ENCODE peak calls at places on chromosomes 11 and 22, in ten cellular contexts. One of them, this sample, is unnamed.

GRCh38 chr11:112392860-112393259 is 132.2 kb upstream of the PLET1 start:
- DNase-seq in T-cell: no peak
- DNase-seq in germinal center: no peak
- DNase-seq in activated CD8-positive, alpha-beta memory T cell treated with anti-CD3 and anti-CD28 coated beads, Interleukin-2, amount 50 U/mL, for 4 hours: no peak
- DNase-seq in kidney glomerular epithelial cell: no peak
- DNase-seq in SW 1271: no peak
- DNase-seq in HFFc6: no peak
- DNase-seq in midbrain: no peak
- DNase-seq in MCF 10A: no peak
- DNase-seq in iris pigment epithelial cell: no peak
- DNase-seq in this sample: no peak

GRCh38 chr11:72798361-72798760 is 4.5 kb upstream of the STARD10 start:
- DNase-seq in T-cell: no peak
- DNase-seq in germinal center: no peak
- DNase-seq in activated CD8-positive, alpha-beta memory T cell treated with anti-CD3 and anti-CD28 coated beads, Interleukin-2, amount 50 U/mL, for 4 hours: no peak
- DNase-seq in kidney glomerular epithelial cell: no peak
- DNase-seq in SW 1271: no peak
- DNase-seq in HFFc6: no peak
- DNase-seq in midbrain: no peak
- DNase-seq in MCF 10A: no peak
- DNase-seq in iris pigment epithelial cell: no peak
- DNase-seq in this sample: no peak

GRCh38 chr11:100581318-100581717 is 105.8 kb upstream of the ARHGAP42 start:
- DNase-seq in T-cell: no peak
- DNase-seq in germinal center: no peak
- DNase-seq in activated CD8-positive, alpha-beta memory T cell treated with anti-CD3 and anti-CD28 coated beads, Interleukin-2, amount 50 U/mL, for 4 hours: no peak
- DNase-seq in kidney glomerular epithelial cell: no peak
- DNase-seq in SW 1271: no peak
- DNase-seq in HFFc6: no peak
- DNase-seq in midbrain: peak
- DNase-seq in MCF 10A: no peak
- DNase-seq in iris pigment epithelial cell: peak
- DNase-seq in this sample: no peak

GRCh38 chr11:127806486-127806885 is 780.9 kb downstream of the ETS1 start:
- DNase-seq in T-cell: no peak
- DNase-seq in germinal center: no peak
- DNase-seq in activated CD8-positive, alpha-beta memory T cell treated with anti-CD3 and anti-CD28 coated beads, Interleukin-2, amount 50 U/mL, for 4 hours: no peak
- DNase-seq in kidney glomerular epithelial cell: no peak
- DNase-seq in SW 1271: no peak
- DNase-seq in HFFc6: no peak
- DNase-seq in midbrain: no peak
- DNase-seq in MCF 10A: no peak
- DNase-seq in iris pigment epithelial cell: no peak
- DNase-seq in this sample: no peak

GRCh38 chr11:32092581-32093170 is 1.8 kb downstream of the RCN1 start:
- DNase-seq in T-cell: no peak
- DNase-seq in germinal center: no peak
- DNase-seq in activated CD8-positive, alpha-beta memory T cell treated with anti-CD3 and anti-CD28 coated beads, Interleukin-2, amount 50 U/mL, for 4 hours: no peak
- DNase-seq in kidney glomerular epithelial cell: no peak
- DNase-seq in SW 1271: no peak
- DNase-seq in HFFc6: no peak
- DNase-seq in midbrain: no peak
- DNase-seq in MCF 10A: no peak
- DNase-seq in iris pigment epithelial cell: no peak
- DNase-seq in this sample: no peak

GRCh38 chr11:113505541-113506375 is 30.6 kb upstream of the DRD2 start:
- DNase-seq in T-cell: no peak
- DNase-seq in germinal center: no peak
- DNase-seq in activated CD8-positive, alpha-beta memory T cell treated with anti-CD3 and anti-CD28 coated beads, Interleukin-2, amount 50 U/mL, for 4 hours: no peak
- DNase-seq in kidney glomerular epithelial cell: peak
- DNase-seq in SW 1271: peak
- DNase-seq in HFFc6: no peak
- DNase-seq in midbrain: peak
- DNase-seq in MCF 10A: peak
- DNase-seq in iris pigment epithelial cell: peak
- DNase-seq in this sample: no peak

GRCh38 chr11:98630736-98631135 is 390.0 kb upstream of the CNTN5 start:
- DNase-seq in T-cell: no peak
- DNase-seq in germinal center: no peak
- DNase-seq in activated CD8-positive, alpha-beta memory T cell treated with anti-CD3 and anti-CD28 coated beads, Interleukin-2, amount 50 U/mL, for 4 hours: no peak
- DNase-seq in kidney glomerular epithelial cell: no peak
- DNase-seq in SW 1271: no peak
- DNase-seq in HFFc6: no peak
- DNase-seq in midbrain: no peak
- DNase-seq in MCF 10A: no peak
- DNase-seq in iris pigment epithelial cell: no peak
- DNase-seq in this sample: no peak

GRCh38 chr22:47776329-47776728 is 1013.9 kb downstream of the TBC1D22A start:
- DNase-seq in T-cell: no peak
- DNase-seq in germinal center: no peak
- DNase-seq in activated CD8-positive, alpha-beta memory T cell treated with anti-CD3 and anti-CD28 coated beads, Interleukin-2, amount 50 U/mL, for 4 hours: no peak
- DNase-seq in kidney glomerular epithelial cell: no peak
- DNase-seq in SW 1271: no peak
- DNase-seq in HFFc6: no peak
- DNase-seq in midbrain: no peak
- DNase-seq in MCF 10A: no peak
- DNase-seq in iris pigment epithelial cell: no peak
- DNase-seq in this sample: no peak

GRCh38 chr22:46678785-46679700 is 58.9 kb downstream of the GRAMD4 start:
- DNase-seq in T-cell: no peak
- DNase-seq in germinal center: no peak
- DNase-seq in activated CD8-positive, alpha-beta memory T cell treated with anti-CD3 and anti-CD28 coated beads, Interleukin-2, amount 50 U/mL, for 4 hours: no peak
- DNase-seq in kidney glomerular epithelial cell: no peak
- DNase-seq in SW 1271: no peak
- DNase-seq in HFFc6: no peak
- DNase-seq in midbrain: no peak
- DNase-seq in MCF 10A: no peak
- DNase-seq in iris pigment epithelial cell: no peak
- DNase-seq in this sample: no peak

GRCh38 chr11:96094156-96094555 is 170.2 kb upstream of the MTMR2 start:
- DNase-seq in T-cell: no peak
- DNase-seq in germinal center: no peak
- DNase-seq in activated CD8-positive, alpha-beta memory T cell treated with anti-CD3 and anti-CD28 coated beads, Interleukin-2, amount 50 U/mL, for 4 hours: no peak
- DNase-seq in kidney glomerular epithelial cell: no peak
- DNase-seq in SW 1271: no peak
- DNase-seq in HFFc6: no peak
- DNase-seq in midbrain: no peak
- DNase-seq in MCF 10A: no peak
- DNase-seq in iris pigment epithelial cell: no peak
- DNase-seq in this sample: no peak

GRCh38 chr11:114284021-114284420 is 12.2 kb upstream of the NNMT start:
- DNase-seq in T-cell: no peak
- DNase-seq in germinal center: no peak
- DNase-seq in activated CD8-positive, alpha-beta memory T cell treated with anti-CD3 and anti-CD28 coated beads, Interleukin-2, amount 50 U/mL, for 4 hours: no peak
- DNase-seq in kidney glomerular epithelial cell: no peak
- DNase-seq in SW 1271: no peak
- DNase-seq in HFFc6: no peak
- DNase-seq in midbrain: no peak
- DNase-seq in MCF 10A: peak
- DNase-seq in iris pigment epithelial cell: no peak
- DNase-seq in this sample: no peak

GRCh38 chr11:35418847-35419712 is at the start of gene SLC1A2:
- DNase-seq in T-cell: no peak
- DNase-seq in germinal center: no peak
- DNase-seq in activated CD8-positive, alpha-beta memory T cell treated with anti-CD3 and anti-CD28 coated beads, Interleukin-2, amount 50 U/mL, for 4 hours: no peak
- DNase-seq in kidney glomerular epithelial cell: no peak
- DNase-seq in SW 1271: no peak
- DNase-seq in HFFc6: peak
- DNase-seq in midbrain: peak
- DNase-seq in MCF 10A: no peak
- DNase-seq in iris pigment epithelial cell: peak
- DNase-seq in this sample: no peak

GRCh38 chr11:69867076-69868002 is 48.1 kb upstream of the FGF3 start:
- DNase-seq in T-cell: peak
- DNase-seq in germinal center: no peak
- DNase-seq in activated CD8-positive, alpha-beta memory T cell treated with anti-CD3 and anti-CD28 coated beads, Interleukin-2, amount 50 U/mL, for 4 hours: no peak
- DNase-seq in kidney glomerular epithelial cell: peak
- DNase-seq in SW 1271: no peak
- DNase-seq in HFFc6: peak
- DNase-seq in midbrain: no peak
- DNase-seq in MCF 10A: peak
- DNase-seq in iris pigment epithelial cell: peak
- DNase-seq in this sample: no peak

GRCh38 chr11:22634897-22635629 is 9.4 kb upstream of the FANCF start:
- DNase-seq in T-cell: no peak
- DNase-seq in germinal center: no peak
- DNase-seq in activated CD8-positive, alpha-beta memory T cell treated with anti-CD3 and anti-CD28 coated beads, Interleukin-2, amount 50 U/mL, for 4 hours: no peak
- DNase-seq in kidney glomerular epithelial cell: peak
- DNase-seq in SW 1271: no peak
- DNase-seq in HFFc6: no peak
- DNase-seq in midbrain: no peak
- DNase-seq in MCF 10A: peak
- DNase-seq in iris pigment epithelial cell: peak
- DNase-seq in this sample: no peak

GRCh38 chr22:45254789-45255261 is 14.1 kb upstream of the KIAA0930 start:
- DNase-seq in T-cell: no peak
- DNase-seq in germinal center: no peak
- DNase-seq in activated CD8-positive, alpha-beta memory T cell treated with anti-CD3 and anti-CD28 coated beads, Interleukin-2, amount 50 U/mL, for 4 hours: no peak
- DNase-seq in kidney glomerular epithelial cell: no peak
- DNase-seq in SW 1271: no peak
- DNase-seq in HFFc6: peak
- DNase-seq in midbrain: no peak
- DNase-seq in MCF 10A: no peak
- DNase-seq in iris pigment epithelial cell: no peak
- DNase-seq in this sample: no peak

GRCh38 chr11:103888541-103888951 is 147.9 kb upstream of the DDI1 start:
- DNase-seq in T-cell: no peak
- DNase-seq in germinal center: no peak
- DNase-seq in activated CD8-positive, alpha-beta memory T cell treated with anti-CD3 and anti-CD28 coated beads, Interleukin-2, amount 50 U/mL, for 4 hours: no peak
- DNase-seq in kidney glomerular epithelial cell: no peak
- DNase-seq in SW 1271: no peak
- DNase-seq in HFFc6: peak
- DNase-seq in midbrain: peak
- DNase-seq in MCF 10A: no peak
- DNase-seq in iris pigment epithelial cell: peak
- DNase-seq in this sample: no peak

GRCh38 chr11:31986201-31986889 is 104.5 kb upstream of the RCN1 start:
- DNase-seq in T-cell: no peak
- DNase-seq in germinal center: no peak
- DNase-seq in activated CD8-positive, alpha-beta memory T cell treated with anti-CD3 and anti-CD28 coated beads, Interleukin-2, amount 50 U/mL, for 4 hours: no peak
- DNase-seq in kidney glomerular epithelial cell: no peak
- DNase-seq in SW 1271: no peak
- DNase-seq in HFFc6: no peak
- DNase-seq in midbrain: no peak
- DNase-seq in MCF 10A: no peak
- DNase-seq in iris pigment epithelial cell: no peak
- DNase-seq in this sample: no peak

GRCh38 chr11:66727883-66728759 is 895 bp downstream of the SPTBN2 start:
- DNase-seq in T-cell: no peak
- DNase-seq in germinal center: peak
- DNase-seq in activated CD8-positive, alpha-beta memory T cell treated with anti-CD3 and anti-CD28 coated beads, Interleukin-2, amount 50 U/mL, for 4 hours: no peak
- DNase-seq in kidney glomerular epithelial cell: no peak
- DNase-seq in SW 1271: no peak
- DNase-seq in HFFc6: no peak
- DNase-seq in midbrain: no peak
- DNase-seq in MCF 10A: no peak
- DNase-seq in iris pigment epithelial cell: no peak
- DNase-seq in this sample: no peak

GRCh38 chr11:8032576-8033311 is 45.6 kb downstream of the EIF3F start:
- DNase-seq in T-cell: no peak
- DNase-seq in germinal center: no peak
- DNase-seq in activated CD8-positive, alpha-beta memory T cell treated with anti-CD3 and anti-CD28 coated beads, Interleukin-2, amount 50 U/mL, for 4 hours: no peak
- DNase-seq in kidney glomerular epithelial cell: no peak
- DNase-seq in SW 1271: no peak
- DNase-seq in HFFc6: no peak
- DNase-seq in midbrain: no peak
- DNase-seq in MCF 10A: no peak
- DNase-seq in iris pigment epithelial cell: no peak
- DNase-seq in this sample: no peak

GRCh38 chr11:9065614-9066431 is 25.6 kb downstream of the SCUBE2 start:
- DNase-seq in T-cell: no peak
- DNase-seq in germinal center: no peak
- DNase-seq in activated CD8-positive, alpha-beta memory T cell treated with anti-CD3 and anti-CD28 coated beads, Interleukin-2, amount 50 U/mL, for 4 hours: no peak
- DNase-seq in kidney glomerular epithelial cell: no peak
- DNase-seq in SW 1271: no peak
- DNase-seq in HFFc6: no peak
- DNase-seq in midbrain: no peak
- DNase-seq in MCF 10A: no peak
- DNase-seq in iris pigment epithelial cell: peak
- DNase-seq in this sample: no peak

GRCh38 chr11:108115495-108116140 is 5.7 kb upstream of the ACAT1 start:
- DNase-seq in T-cell: no peak
- DNase-seq in germinal center: no peak
- DNase-seq in activated CD8-positive, alpha-beta memory T cell treated with anti-CD3 and anti-CD28 coated beads, Interleukin-2, amount 50 U/mL, for 4 hours: no peak
- DNase-seq in kidney glomerular epithelial cell: peak
- DNase-seq in SW 1271: no peak
- DNase-seq in HFFc6: peak
- DNase-seq in midbrain: peak
- DNase-seq in MCF 10A: peak
- DNase-seq in iris pigment epithelial cell: peak
- DNase-seq in this sample: no peak

GRCh38 chr11:63599211-63600122 is 14.8 kb downstream of the PLAAT3 start:
- DNase-seq in T-cell: no peak
- DNase-seq in germinal center: no peak
- DNase-seq in activated CD8-positive, alpha-beta memory T cell treated with anti-CD3 and anti-CD28 coated beads, Interleukin-2, amount 50 U/mL, for 4 hours: no peak
- DNase-seq in kidney glomerular epithelial cell: peak
- DNase-seq in SW 1271: peak
- DNase-seq in HFFc6: peak
- DNase-seq in midbrain: peak
- DNase-seq in MCF 10A: peak
- DNase-seq in iris pigment epithelial cell: peak
- DNase-seq in this sample: no peak

GRCh38 chr11:116614306-116615210 is 158.2 kb downstream of the BUD13 start:
- DNase-seq in T-cell: no peak
- DNase-seq in germinal center: no peak
- DNase-seq in activated CD8-positive, alpha-beta memory T cell treated with anti-CD3 and anti-CD28 coated beads, Interleukin-2, amount 50 U/mL, for 4 hours: no peak
- DNase-seq in kidney glomerular epithelial cell: no peak
- DNase-seq in SW 1271: no peak
- DNase-seq in HFFc6: no peak
- DNase-seq in midbrain: no peak
- DNase-seq in MCF 10A: no peak
- DNase-seq in iris pigment epithelial cell: no peak
- DNase-seq in this sample: no peak

GRCh38 chr22:23889620-23890019 is 4.6 kb upstream of the MIF start:
- DNase-seq in T-cell: no peak
- DNase-seq in germinal center: no peak
- DNase-seq in activated CD8-positive, alpha-beta memory T cell treated with anti-CD3 and anti-CD28 coated beads, Interleukin-2, amount 50 U/mL, for 4 hours: no peak
- DNase-seq in kidney glomerular epithelial cell: no peak
- DNase-seq in SW 1271: no peak
- DNase-seq in HFFc6: no peak
- DNase-seq in midbrain: no peak
- DNase-seq in MCF 10A: no peak
- DNase-seq in iris pigment epithelial cell: no peak
- DNase-seq in this sample: no peak

GRCh38 chr11:29751618-29752017 is 265.2 kb downstream of the KCNA4 start:
- DNase-seq in T-cell: no peak
- DNase-seq in germinal center: no peak
- DNase-seq in activated CD8-positive, alpha-beta memory T cell treated with anti-CD3 and anti-CD28 coated beads, Interleukin-2, amount 50 U/mL, for 4 hours: no peak
- DNase-seq in kidney glomerular epithelial cell: no peak
- DNase-seq in SW 1271: no peak
- DNase-seq in HFFc6: no peak
- DNase-seq in midbrain: no peak
- DNase-seq in MCF 10A: peak
- DNase-seq in iris pigment epithelial cell: no peak
- DNase-seq in this sample: no peak

GRCh38 chr11:130947889-130948288 is 31.6 kb upstream of the SNX19 start:
- DNase-seq in T-cell: no peak
- DNase-seq in germinal center: no peak
- DNase-seq in activated CD8-positive, alpha-beta memory T cell treated with anti-CD3 and anti-CD28 coated beads, Interleukin-2, amount 50 U/mL, for 4 hours: no peak
- DNase-seq in kidney glomerular epithelial cell: no peak
- DNase-seq in SW 1271: no peak
- DNase-seq in HFFc6: no peak
- DNase-seq in midbrain: no peak
- DNase-seq in MCF 10A: peak
- DNase-seq in iris pigment epithelial cell: peak
- DNase-seq in this sample: no peak

GRCh38 chr22:25051073-25051472 is 98.6 kb downstream of the KIAA1671 start:
- DNase-seq in T-cell: no peak
- DNase-seq in germinal center: peak
- DNase-seq in activated CD8-positive, alpha-beta memory T cell treated with anti-CD3 and anti-CD28 coated beads, Interleukin-2, amount 50 U/mL, for 4 hours: no peak
- DNase-seq in kidney glomerular epithelial cell: no peak
- DNase-seq in SW 1271: no peak
- DNase-seq in HFFc6: no peak
- DNase-seq in midbrain: no peak
- DNase-seq in MCF 10A: no peak
- DNase-seq in iris pigment epithelial cell: no peak
- DNase-seq in this sample: no peak

GRCh38 chr22:19515654-19516377 is 8.4 kb downstream of the CLDN5 start:
- DNase-seq in T-cell: no peak
- DNase-seq in germinal center: no peak
- DNase-seq in activated CD8-positive, alpha-beta memory T cell treated with anti-CD3 and anti-CD28 coated beads, Interleukin-2, amount 50 U/mL, for 4 hours: no peak
- DNase-seq in kidney glomerular epithelial cell: no peak
- DNase-seq in SW 1271: no peak
- DNase-seq in HFFc6: no peak
- DNase-seq in midbrain: no peak
- DNase-seq in MCF 10A: no peak
- DNase-seq in iris pigment epithelial cell: no peak
- DNase-seq in this sample: no peak

This sample was measured in CD14-positive monocyte.